ENCODE peak calls at places on chromosomes 11 and 22, in seven cellular contexts. Q, P, E, I, D, A and B are unnamed samples.

GRCh38 chr11:35792148-35792845 is 129.7 kb downstream of the TRIM44 start:
- DNase-seq in Q (no peak), P (no peak), E (no peak), I (no peak), D (no peak), A (no peak), B (no peak)

GRCh38 chr11:111265421-111265820 is 19.9 kb downstream of the POU2AF2 start:
- DNase-seq in Q (no peak), P (no peak), E (no peak), I (no peak), D (no peak), A (no peak), B (no peak)

GRCh38 chr22:24938741-24939341 is 7.7 kb downstream of the LHFPL7 start:
- DNase-seq in Q (peak), P (peak), E (peak), I (no peak), D (peak), A (peak), B (no peak)

GRCh38 chr11:34916014-34916809 is at the start of the genes APIP and PDHX:
- DNase-seq in Q (peak), P (peak), E (peak), I (peak), D (peak), A (peak), B (peak)

GRCh38 chr11:73381589-73381988 is 5.4 kb downstream of the RELT start:
- DNase-seq in Q (no peak), P (no peak), E (no peak), I (no peak), D (no peak), A (no peak), B (no peak)

GRCh38 chr11:16120008-16120407 is 236.3 kb downstream of the SOX6 start:
- DNase-seq in Q (no peak), P (no peak), E (no peak), I (no peak), D (no peak), A (no peak), B (no peak)

GRCh38 chr11:65493367-65494176 is 5.3 kb upstream of the MALAT1 start:
- DNase-seq in Q (peak), P (peak), E (peak), I (no peak), D (peak), A (peak), B (no peak)

GRCh38 chr11:68843703-68844312 is 2.1 kb upstream of the CPT1A start:
- DNase-seq in Q (peak), P (no peak), E (peak), I (no peak), D (peak), A (peak), B (peak)

GRCh38 chr11:72725731-72726042 is 26.5 kb downstream of the ARAP1 start:
- DNase-seq in Q (no peak), P (no peak), E (no peak), I (no peak), D (no peak), A (no peak), B (no peak)

GRCh38 chr11:44267366-44268072 is 42.4 kb downstream of the ALX4 start:
- DNase-seq in Q (no peak), P (no peak), E (no peak), I (no peak), D (no peak), A (no peak), B (no peak)

GRCh38 chr11:28470180-28470579 is 362.0 kb downstream of the METTL15 start:
- DNase-seq in Q (no peak), P (no peak), E (no peak), I (no peak), D (no peak), A (no peak), B (no peak)

GRCh38 chr22:31160328-31160978 is 471 bp downstream of the RNF185 start:
- DNase-seq in Q (peak), P (peak), E (no peak), I (no peak), D (peak), A (no peak), B (peak)

GRCh38 chr11:72553748-72554147 is 119.4 kb upstream of the CLPB start:
- DNase-seq in Q (peak), P (no peak), E (peak), I (no peak), D (no peak), A (no peak), B (peak)

GRCh38 chr22:34427841-34428240 is 507.6 kb upstream of the LARGE1 start:
- DNase-seq in Q (no peak), P (no peak), E (no peak), I (no peak), D (no peak), A (no peak), B (no peak)

GRCh38 chr11:45252134-45252856 is 33.8 kb downstream of the SYT13 start:
- DNase-seq in Q (peak), P (peak), E (peak), I (peak), D (peak), A (peak), B (peak)

GRCh38 chr11:6214530-6214929 is 9.2 kb downstream of the C11orf42 start:
- DNase-seq in Q (no peak), P (no peak), E (no peak), I (no peak), D (no peak), A (no peak), B (no peak)

GRCh38 chr11:57473208-57473930 is 13.0 kb downstream of the RTN4RL2 start:
- DNase-seq in Q (no peak), P (no peak), E (no peak), I (no peak), D (no peak), A (no peak), B (no peak)

GRCh38 chr11:57474017-57474750 is 13.9 kb downstream of the RTN4RL2 start:
- DNase-seq in Q (no peak), P (peak), E (no peak), I (no peak), D (no peak), A (no peak), B (no peak)

GRCh38 chr11:57475191-57475590 is 14.9 kb downstream of the RTN4RL2 start:
- DNase-seq in Q (no peak), P (peak), E (no peak), I (no peak), D (no peak), A (no peak), B (no peak)

GRCh38 chr11:57475671-57476222 is 15.4 kb downstream of the RTN4RL2 start:
- DNase-seq in Q (no peak), P (no peak), E (no peak), I (no peak), D (no peak), A (no peak), B (no peak)

GRCh38 chr11:57474751-57475115 is 14.4 kb downstream of the RTN4RL2 start:
- DNase-seq in Q (no peak), P (no peak), E (no peak), I (no peak), D (no peak), A (no peak), B (no peak)
- H2BK5ac ChIP-seq in Q (no peak), P (no peak), E (no peak), I (no peak), D (no peak), A (no peak), B (no peak)

GRCh38 chr11:12110714-12111481 is 508 bp downstream of the MICAL2 start:
- DNase-seq in Q (no peak), P (no peak), E (peak), I (peak), D (peak), A (no peak), B (peak)

GRCh38 chr11:12112731-12113130 is 2.3 kb downstream of the MICAL2 start:
- DNase-seq in Q (no peak), P (no peak), E (no peak), I (no peak), D (no peak), A (no peak), B (no peak)

GRCh38 chr11:12111482-12112149 is 1.2 kb downstream of the MICAL2 start:
- DNase-seq in Q (no peak), P (peak), E (no peak), I (no peak), D (peak), A (no peak), B (no peak)

GRCh38 chr11:12113294-12113693 is 2.9 kb downstream of the MICAL2 start:
- DNase-seq in Q (no peak), P (peak), E (no peak), I (no peak), D (no peak), A (no peak), B (no peak)

DNA sequence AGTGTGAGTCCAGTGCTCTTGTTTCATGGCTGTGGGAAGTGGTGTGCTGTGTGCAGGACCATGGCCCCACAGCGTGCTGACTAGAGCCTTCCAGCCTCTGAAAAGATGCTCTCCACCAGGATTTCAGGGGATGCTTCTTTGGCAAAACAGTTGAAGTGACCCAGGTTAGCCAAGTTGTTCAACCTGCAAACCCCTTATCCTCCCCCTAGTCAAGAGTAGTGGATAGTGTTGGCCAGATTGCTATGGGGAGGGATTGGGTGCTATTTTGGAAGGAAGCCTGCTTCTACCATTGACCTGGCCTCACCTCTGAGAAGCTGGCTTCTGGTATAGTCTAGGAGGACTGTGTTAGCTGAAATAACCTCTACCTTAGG is 1.7 kb downstream of the MICAL2 start:
- DNase-seq in Q (no peak), P (no peak), E (no peak), I (no peak), D (no peak), A (no peak), B (no peak)
- H3K9ac ChIP-seq in Q (no peak), P (peak), E (no peak), I (no peak), D (peak), A (no peak), B (no peak)

DNA sequence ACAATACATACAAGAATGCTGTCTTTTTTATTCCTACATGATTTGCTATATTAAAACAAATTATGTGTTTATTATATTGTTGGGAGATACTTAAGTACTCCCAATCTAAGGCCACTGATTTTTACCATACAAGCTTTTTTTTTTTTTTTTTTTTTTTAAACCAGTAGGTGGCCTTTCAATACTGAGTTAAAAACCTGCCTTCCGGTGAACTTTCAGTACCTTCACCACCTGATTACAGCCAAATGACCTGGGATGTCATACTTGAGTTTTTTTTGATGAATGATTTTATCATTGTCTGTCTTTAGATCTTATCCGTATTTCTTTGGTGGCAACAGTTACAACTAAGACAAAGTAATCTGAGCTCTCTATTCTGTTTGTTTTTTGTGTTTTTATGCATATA is 94.0 kb upstream of the FOLH1 start:
- DNase-seq in Q (peak), P (no peak), E (no peak), I (no peak), D (no peak), A (no peak), B (no peak)
- H2BK5ac ChIP-seq in Q (no peak), P (no peak), E (no peak), I (no peak), D (no peak), A (no peak), B (no peak)

DNA sequence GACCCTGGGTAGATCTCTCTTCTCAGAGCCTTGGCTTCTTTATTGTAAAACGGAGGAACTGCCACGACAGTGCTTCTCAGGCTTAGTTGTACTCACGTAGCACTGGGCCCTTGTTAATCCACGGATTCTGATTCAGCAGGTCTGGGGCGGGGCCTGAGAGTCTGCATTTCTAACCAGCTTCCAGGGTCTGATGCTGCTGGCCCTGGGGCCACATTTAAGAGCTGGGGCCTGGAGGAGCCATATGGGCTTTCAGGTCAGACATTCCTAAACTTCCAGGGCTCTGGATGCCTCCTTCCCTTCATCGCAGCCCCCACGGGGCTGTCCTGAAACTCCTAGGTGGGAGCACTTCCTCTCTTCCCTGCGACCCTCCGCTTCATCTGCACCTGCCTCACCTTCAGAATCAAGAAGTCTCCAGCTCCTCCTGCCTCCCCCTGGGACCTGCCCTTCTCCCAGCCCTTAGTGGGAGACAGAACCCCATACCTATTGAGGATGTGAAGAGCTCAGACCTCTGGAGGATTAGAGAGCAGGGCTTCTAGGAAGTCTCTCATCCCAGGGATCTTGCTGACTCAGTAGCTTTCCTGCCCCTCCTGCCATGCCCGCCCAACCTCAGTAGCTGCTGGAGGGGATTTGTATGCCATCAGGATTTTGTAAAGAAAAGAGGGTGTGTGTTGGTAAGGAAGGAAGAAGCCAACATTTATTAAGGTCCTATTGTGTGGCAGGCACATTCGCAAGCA is 92.5 kb downstream of the LRRC32 start:
- DNase-seq in Q (no peak), P (no peak), E (no peak), I (no peak), D (no peak), A (peak), B (no peak)
- H3K9ac ChIP-seq in Q (no peak), P (no peak), E (no peak), I (no peak), D (peak), A (no peak), B (no peak)

GRCh38 chr11:124278261-124278660 is 22.1 kb downstream of the OR8G5 start:
- DNase-seq in Q (no peak), P (peak), E (no peak), I (no peak), D (no peak), A (no peak), B (no peak)
- H2BK5ac ChIP-seq in Q (no peak), P (peak), E (no peak), I (no peak), D (no peak), A (no peak), B (no peak)

DNA sequence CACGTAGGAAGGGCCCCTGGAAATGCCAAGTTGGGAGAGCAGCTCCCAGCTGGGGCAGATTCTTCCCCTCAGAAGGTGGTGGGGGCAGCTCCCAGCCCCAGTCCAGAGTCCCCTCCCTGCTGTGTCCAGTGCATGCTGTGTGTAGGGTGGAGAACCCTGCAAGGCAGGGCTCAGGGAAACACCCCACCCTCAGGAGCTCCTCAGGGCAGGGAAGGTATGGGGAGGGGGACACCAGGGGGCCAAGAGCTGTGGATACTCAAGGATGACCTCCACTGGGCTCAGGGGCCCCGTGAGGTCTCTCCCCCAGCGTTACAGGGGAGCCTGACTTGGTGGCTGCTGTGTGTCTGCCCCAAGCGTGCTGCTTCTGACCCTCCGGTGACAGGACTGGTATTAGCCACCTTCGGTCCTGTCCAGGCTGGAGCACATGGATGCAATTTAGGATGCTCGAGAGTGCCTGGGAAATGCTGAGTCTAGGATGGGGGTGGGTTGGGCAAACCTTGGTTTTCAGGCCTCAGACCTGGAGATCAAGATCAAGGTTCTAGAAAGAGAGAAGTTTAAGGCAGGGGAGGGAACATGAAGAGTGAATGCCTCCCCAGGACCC is 16.1 kb upstream of the CABP7 start:
- DNase-seq in Q (no peak), P (no peak), E (no peak), I (no peak), D (no peak), A (no peak), B (no peak)
- H3K9ac ChIP-seq in Q (no peak), P (no peak), E (no peak), I (peak), D (no peak), A (peak), B (no peak)

DNA sequence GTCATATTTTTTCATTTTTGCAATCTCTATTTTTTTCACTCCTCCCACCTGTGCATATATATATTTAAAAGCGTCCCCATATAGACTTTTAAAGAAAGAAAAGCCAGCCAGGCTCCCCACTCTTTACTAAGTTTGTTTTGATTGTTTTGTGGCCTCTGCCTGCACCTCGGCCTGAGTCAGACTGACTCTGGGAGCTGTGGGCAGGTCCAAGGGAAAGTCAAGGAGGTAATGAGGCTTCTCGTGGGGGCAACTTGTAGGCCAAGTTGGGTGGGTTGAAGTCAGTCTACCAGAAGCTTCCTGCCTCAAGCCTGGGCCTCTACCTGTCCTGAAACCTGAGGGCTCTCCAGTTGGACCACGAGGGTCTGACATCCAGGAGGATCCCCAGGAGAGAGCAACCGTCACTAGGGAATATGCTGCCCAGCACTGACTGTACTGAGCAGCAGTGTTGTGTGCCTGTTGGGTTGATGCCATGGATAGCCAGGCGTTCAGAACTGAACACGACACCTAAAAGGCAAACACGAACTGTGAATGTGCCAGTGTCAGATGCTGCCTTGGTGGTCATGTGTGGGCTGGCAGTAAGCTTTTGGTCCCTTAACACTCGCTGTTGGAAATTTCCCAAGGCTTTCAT is 58.8 kb downstream of the BMAL1 start:
- DNase-seq in Q (no peak), P (peak), E (no peak), I (no peak), D (no peak), A (no peak), B (no peak)
- H2BK5ac ChIP-seq in Q (no peak), P (peak), E (no peak), I (peak), D (no peak), A (no peak), B (no peak)

GRCh38 chr11:122661182-122661945 is 5.8 kb downstream of the UBASH3B start:
- DNase-seq in Q (peak), P (peak), E (no peak), I (peak), D (peak), A (peak), B (no peak)

GRCh38 chr11:122665882-122666281 is 10.4 kb downstream of the UBASH3B start:
- DNase-seq in Q (no peak), P (peak), E (no peak), I (no peak), D (peak), A (peak), B (no peak)

GRCh38 chr11:122664188-122664587 is 8.7 kb downstream of the UBASH3B start:
- DNase-seq in Q (no peak), P (peak), E (no peak), I (no peak), D (peak), A (no peak), B (no peak)

GRCh38 chr11:122663764-122664163 is 8.2 kb downstream of the UBASH3B start:
- DNase-seq in Q (no peak), P (no peak), E (no peak), I (no peak), D (peak), A (no peak), B (no peak)

DNA sequence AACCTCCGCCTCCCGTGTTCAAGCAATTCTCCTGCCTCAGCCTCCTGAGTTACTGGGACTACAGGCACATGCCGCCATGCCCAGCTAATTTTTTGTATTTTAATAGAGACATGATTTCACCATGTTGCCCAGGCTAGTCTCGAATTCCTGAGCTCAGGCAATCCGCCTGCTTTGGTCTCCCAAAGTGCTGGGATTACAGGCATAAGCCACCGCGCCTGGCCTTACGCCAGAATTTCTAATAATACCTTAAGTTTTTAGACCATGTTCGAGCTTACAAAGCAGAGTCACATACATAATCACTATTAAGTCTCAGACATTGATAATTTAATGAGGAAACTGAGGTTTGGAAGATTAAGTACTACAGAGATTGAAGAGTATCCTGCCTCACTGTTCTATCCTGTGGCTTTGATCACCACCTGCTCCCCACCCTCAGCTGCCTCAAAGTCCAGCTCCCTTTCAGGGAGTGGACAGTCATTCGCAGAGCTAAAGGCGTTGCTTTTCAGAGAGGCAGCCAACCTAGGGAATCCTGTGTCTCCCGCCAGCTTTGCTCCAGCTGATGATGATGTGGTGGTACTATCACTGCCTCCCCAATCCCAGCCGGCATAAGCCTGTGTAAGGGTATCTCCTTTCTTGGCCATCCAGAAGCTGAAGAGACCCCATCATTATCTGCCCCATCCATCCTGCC is 7.7 kb downstream of the UBASH3B start:
- DNase-seq in Q (no peak), P (no peak), E (no peak), I (no peak), D (no peak), A (no peak), B (no peak)
- H3K9ac ChIP-seq in Q (no peak), P (no peak), E (no peak), I (no peak), D (no peak), A (no peak), B (no peak)